ENCODE peak calls at places on chromosomes 13 and 19, in ten cellular contexts. One of them, this sample, is unnamed.

GRCh38 chr13:24110011-24110410 is 50.5 kb upstream of the SPATA13 start:
- DNase-seq in T follicular helper cell: no peak
- DNase-seq in B cell: no peak
- DNase-seq in left ventricle myocardium inferior: no peak
- DNase-seq in renal cortical epithelial cell: no peak
- DNase-seq in ACHN: no peak
- DNase-seq in EH: no peak
- DNase-seq in NCI-H1105: no peak
- DNase-seq in progenitor cell of endocrine pancreas: no peak
- DNase-seq in cardiac fibroblast: no peak
- DNase-seq in this sample: no peak

GRCh38 chr19:11587302-11587972 is 9.8 kb upstream of the ZNF627 start:
- DNase-seq in T follicular helper cell: peak; percentile 56
- DNase-seq in B cell: peak; percentile 82
- DNase-seq in left ventricle myocardium inferior: peak; percentile 74
- DNase-seq in renal cortical epithelial cell: peak; percentile 37
- DNase-seq in ACHN: peak; percentile 50
- DNase-seq in EH: peak; percentile 75
- DNase-seq in NCI-H1105: peak; percentile 73
- DNase-seq in progenitor cell of endocrine pancreas: peak; percentile 70
- DNase-seq in cardiac fibroblast: peak; percentile 78
- DNase-seq in this sample: peak; percentile 52

GRCh38 chr19:49042177-49042576 is 1.5 kb upstream of the CGB5 start:
- DNase-seq in T follicular helper cell: no peak
- DNase-seq in B cell: no peak
- DNase-seq in left ventricle myocardium inferior: no peak
- DNase-seq in renal cortical epithelial cell: no peak
- DNase-seq in ACHN: peak; percentile 37
- DNase-seq in EH: peak; percentile 48
- DNase-seq in NCI-H1105: no peak
- DNase-seq in progenitor cell of endocrine pancreas: no peak
- DNase-seq in cardiac fibroblast: no peak
- DNase-seq in this sample: no peak

GRCh38 chr13:87208636-87209035 is 462.5 kb upstream of the SLITRK5 start:
- DNase-seq in T follicular helper cell: no peak
- DNase-seq in B cell: no peak
- DNase-seq in left ventricle myocardium inferior: no peak
- DNase-seq in renal cortical epithelial cell: peak; percentile 18
- DNase-seq in ACHN: no peak
- DNase-seq in EH: no peak
- DNase-seq in NCI-H1105: no peak
- DNase-seq in progenitor cell of endocrine pancreas: no peak
- DNase-seq in cardiac fibroblast: no peak
- DNase-seq in this sample: no peak

GRCh38 chr19:14482112-14482941 is 7.2 kb upstream of the PTGER1 start:
- DNase-seq in T follicular helper cell: no peak
- DNase-seq in B cell: no peak
- DNase-seq in left ventricle myocardium inferior: no peak
- DNase-seq in renal cortical epithelial cell: no peak
- DNase-seq in ACHN: no peak
- DNase-seq in EH: no peak
- DNase-seq in NCI-H1105: no peak
- DNase-seq in progenitor cell of endocrine pancreas: no peak
- DNase-seq in cardiac fibroblast: no peak
- DNase-seq in this sample: no peak

GRCh38 chr13:89514534-89515312 is 1832.8 kb upstream of the MIR17HG start:
- DNase-seq in T follicular helper cell: no peak
- DNase-seq in B cell: no peak
- DNase-seq in left ventricle myocardium inferior: no peak
- DNase-seq in renal cortical epithelial cell: peak; percentile 97
- DNase-seq in ACHN: peak; percentile 92
- DNase-seq in EH: no peak
- DNase-seq in NCI-H1105: no peak
- DNase-seq in progenitor cell of endocrine pancreas: no peak
- DNase-seq in cardiac fibroblast: peak; percentile 68
- DNase-seq in this sample: no peak

GRCh38 chr19:33640773-33641172 is 19.0 kb downstream of the CHST8 start:
- DNase-seq in T follicular helper cell: no peak
- DNase-seq in B cell: no peak
- DNase-seq in left ventricle myocardium inferior: no peak
- DNase-seq in renal cortical epithelial cell: no peak
- DNase-seq in ACHN: no peak
- DNase-seq in EH: no peak
- DNase-seq in NCI-H1105: no peak
- DNase-seq in progenitor cell of endocrine pancreas: no peak
- DNase-seq in cardiac fibroblast: no peak
- DNase-seq in this sample: no peak

GRCh38 chr13:52405767-52406494 is at the start of gene THSD1:
- DNase-seq in T follicular helper cell: no peak
- DNase-seq in B cell: no peak
- DNase-seq in left ventricle myocardium inferior: peak; percentile 84
- DNase-seq in renal cortical epithelial cell: no peak
- DNase-seq in ACHN: peak; percentile 66
- DNase-seq in EH: peak; percentile 58
- DNase-seq in NCI-H1105: no peak
- DNase-seq in progenitor cell of endocrine pancreas: peak; percentile 14
- DNase-seq in cardiac fibroblast: peak; percentile 63
- DNase-seq in this sample: no peak

GRCh38 chr13:23609414-23610186 is 39.4 kb downstream of the TNFRSF19 start:
- DNase-seq in T follicular helper cell: no peak
- DNase-seq in B cell: no peak
- DNase-seq in left ventricle myocardium inferior: no peak
- DNase-seq in renal cortical epithelial cell: peak; percentile 70
- DNase-seq in ACHN: peak; percentile 20
- DNase-seq in EH: peak; percentile 71
- DNase-seq in NCI-H1105: peak; percentile 8
- DNase-seq in progenitor cell of endocrine pancreas: no peak
- DNase-seq in cardiac fibroblast: peak; percentile 67
- DNase-seq in this sample: no peak

GRCh38 chr13:74839656-74840055 is 642.3 kb downstream of the TBC1D4 start:
- DNase-seq in T follicular helper cell: no peak
- DNase-seq in B cell: no peak
- DNase-seq in left ventricle myocardium inferior: no peak
- DNase-seq in renal cortical epithelial cell: peak; percentile 15
- DNase-seq in ACHN: no peak
- DNase-seq in EH: no peak
- DNase-seq in NCI-H1105: no peak
- DNase-seq in progenitor cell of endocrine pancreas: no peak
- DNase-seq in cardiac fibroblast: no peak
- DNase-seq in this sample: no peak

GRCh38 chr13:40498461-40498860 is 168.0 kb downstream of the FOXO1 start:
- DNase-seq in T follicular helper cell: no peak
- DNase-seq in B cell: no peak
- DNase-seq in left ventricle myocardium inferior: no peak
- DNase-seq in renal cortical epithelial cell: no peak
- DNase-seq in ACHN: no peak
- DNase-seq in EH: no peak
- DNase-seq in NCI-H1105: no peak
- DNase-seq in progenitor cell of endocrine pancreas: no peak
- DNase-seq in cardiac fibroblast: no peak
- DNase-seq in this sample: no peak

GRCh38 chr13:89695343-89696257 is 1651.9 kb upstream of the MIR17HG start:
- DNase-seq in T follicular helper cell: no peak
- DNase-seq in B cell: no peak
- DNase-seq in left ventricle myocardium inferior: no peak
- DNase-seq in renal cortical epithelial cell: peak; percentile 57
- DNase-seq in ACHN: peak; percentile 62
- DNase-seq in EH: no peak
- DNase-seq in NCI-H1105: no peak
- DNase-seq in progenitor cell of endocrine pancreas: peak; percentile 42
- DNase-seq in cardiac fibroblast: peak; percentile 63
- DNase-seq in this sample: no peak

GRCh38 chr13:75861786-75862185 is 225.7 kb downstream of the LMO7 start:
- DNase-seq in T follicular helper cell: no peak
- DNase-seq in B cell: no peak
- DNase-seq in left ventricle myocardium inferior: no peak
- DNase-seq in renal cortical epithelial cell: no peak
- DNase-seq in ACHN: no peak
- DNase-seq in EH: no peak
- DNase-seq in NCI-H1105: no peak
- DNase-seq in progenitor cell of endocrine pancreas: no peak
- DNase-seq in cardiac fibroblast: no peak
- DNase-seq in this sample: no peak

GRCh38 chr13:35716186-35716585 is 239.7 kb upstream of the MAB21L1 start:
- DNase-seq in T follicular helper cell: no peak
- DNase-seq in B cell: no peak
- DNase-seq in left ventricle myocardium inferior: no peak
- DNase-seq in renal cortical epithelial cell: peak; percentile 38
- DNase-seq in ACHN: no peak
- DNase-seq in EH: peak; percentile 34
- DNase-seq in NCI-H1105: no peak
- DNase-seq in progenitor cell of endocrine pancreas: no peak
- DNase-seq in cardiac fibroblast: peak; percentile 37
- DNase-seq in this sample: no peak

GRCh38 chr13:79395881-79396280 is 10.2 kb downstream of the RBM26 start:
- DNase-seq in T follicular helper cell: no peak
- DNase-seq in B cell: no peak
- DNase-seq in left ventricle myocardium inferior: no peak
- DNase-seq in renal cortical epithelial cell: no peak
- DNase-seq in ACHN: no peak
- DNase-seq in EH: no peak
- DNase-seq in NCI-H1105: no peak
- DNase-seq in progenitor cell of endocrine pancreas: no peak
- DNase-seq in cardiac fibroblast: no peak
- DNase-seq in this sample: no peak

GRCh38 chr19:35114656-35115537 is 726 bp upstream of the FXYD3 start:
- DNase-seq in T follicular helper cell: peak; percentile 46
- DNase-seq in B cell: peak; percentile 71
- DNase-seq in left ventricle myocardium inferior: peak; percentile 72
- DNase-seq in renal cortical epithelial cell: no peak
- DNase-seq in ACHN: peak; percentile 41
- DNase-seq in EH: peak; percentile 46
- DNase-seq in NCI-H1105: peak; percentile 34
- DNase-seq in progenitor cell of endocrine pancreas: peak; percentile 75
- DNase-seq in cardiac fibroblast: peak; percentile 67
- DNase-seq in this sample: no peak

GRCh38 chr19:9917322-9917721 is 19.0 kb downstream of the OLFM2 start:
- DNase-seq in T follicular helper cell: no peak
- DNase-seq in B cell: no peak
- DNase-seq in left ventricle myocardium inferior: no peak
- DNase-seq in renal cortical epithelial cell: peak; percentile 9
- DNase-seq in ACHN: peak; percentile 37
- DNase-seq in EH: peak; percentile 70
- DNase-seq in NCI-H1105: no peak
- DNase-seq in progenitor cell of endocrine pancreas: no peak
- DNase-seq in cardiac fibroblast: peak; percentile 63
- DNase-seq in this sample: no peak

GRCh38 chr19:49809155-49809986 is 3.7 kb downstream of the FUZ start:
- DNase-seq in T follicular helper cell: peak; percentile 42
- DNase-seq in B cell: peak; percentile 65
- DNase-seq in left ventricle myocardium inferior: peak; percentile 70
- DNase-seq in renal cortical epithelial cell: peak; percentile 39
- DNase-seq in ACHN: peak; percentile 22
- DNase-seq in EH: peak; percentile 58
- DNase-seq in NCI-H1105: peak; percentile 17
- DNase-seq in progenitor cell of endocrine pancreas: peak; percentile 30
- DNase-seq in cardiac fibroblast: peak; percentile 19
- DNase-seq in this sample: no peak

GRCh38 chr13:92590503-92590908 is 636.1 kb upstream of the GPC6 start:
- DNase-seq in T follicular helper cell: no peak
- DNase-seq in B cell: no peak
- DNase-seq in left ventricle myocardium inferior: no peak
- DNase-seq in renal cortical epithelial cell: peak; percentile 21
- DNase-seq in ACHN: no peak
- DNase-seq in EH: no peak
- DNase-seq in NCI-H1105: no peak
- DNase-seq in progenitor cell of endocrine pancreas: no peak
- DNase-seq in cardiac fibroblast: peak; percentile 11
- DNase-seq in this sample: no peak

GRCh38 chr19:30942636-30943035 is 406.6 kb downstream of the TSHZ3 start:
- DNase-seq in T follicular helper cell: no peak
- DNase-seq in B cell: no peak
- DNase-seq in left ventricle myocardium inferior: no peak
- DNase-seq in renal cortical epithelial cell: no peak
- DNase-seq in ACHN: no peak
- DNase-seq in EH: no peak
- DNase-seq in NCI-H1105: no peak
- DNase-seq in progenitor cell of endocrine pancreas: no peak
- DNase-seq in cardiac fibroblast: no peak
- DNase-seq in this sample: no peak

This sample was measured in NCI-H1417 treated with DMSO at 0.1 percent for 48 hours.